ENCODE peak calls at places on chromosomes 4 and X, in four cellular contexts. K is kidney, Z is K562, W is neural progenitor cell. V is an unnamed sample.

GRCh38 chr4:128757712-128758111 is 51.8 kb upstream of the JADE1 start:
- DNase-seq in Z (no peak), W (peak; percentile 53), K (no peak), V (no peak)

GRCh38 chrX:84046403-84046984 is 141.5 kb downstream of the RPS6KA6 start:
- DNase-seq in W (peak; percentile 15), K (no peak), Z (peak; percentile 4), V (peak; percentile 8)

GRCh38 chr4:70544279-70544870 is 26.0 kb downstream of the AMTN start:
- DNase-seq in K (no peak), Z (peak; percentile 11), W (peak; percentile 52), V (no peak)

GRCh38 chr4:105196523-105197145 is 50.0 kb downstream of the TET2 start:
- DNase-seq in K (no peak), Z (no peak), W (no peak), V (no peak)

GRCh38 chr4:101187837-101188236 is 159.5 kb downstream of the PPP3CA start:
- DNase-seq in W (no peak), K (no peak), Z (no peak), V (no peak)

GRCh38 chr4:163592207-163592606 is 97.7 kb downstream of the TMA16 start:
- DNase-seq in K (no peak), Z (no peak), W (no peak), V (no peak)

GRCh38 chrX:133666256-133666655 is 251.0 kb upstream of the GPC4 start:
- DNase-seq in W (no peak), Z (no peak), K (no peak), V (no peak)

GRCh38 chr4:6112606-6113290 is 87.6 kb downstream of the JAKMIP1 start:
- DNase-seq in W (no peak), Z (no peak), K (no peak), V (no peak)

GRCh38 chr4:48261288-48261687 is 8.3 kb downstream of the TEC start:
- DNase-seq in W (no peak), Z (no peak), K (no peak), V (no peak)

GRCh38 chrX:35339796-35340195 is 397.2 kb downstream of the FAM47B start:
- DNase-seq in K (no peak), W (no peak), Z (no peak), V (no peak)

GRCh38 chr4:158538176-158538575 is 16.5 kb downstream of the RXFP1 start:
- DNase-seq in K (no peak), W (no peak), Z (no peak), V (no peak)

GRCh38 chr4:121189811-121190210 is 25.7 kb upstream of the TNIP3 start:
- DNase-seq in Z (no peak), K (no peak), W (no peak), V (peak; percentile 23)

GRCh38 chr4:99033956-99034355 is 38.4 kb downstream of the METAP1 start:
- DNase-seq in Z (no peak), K (no peak), W (no peak), V (no peak)

GRCh38 chr4:32010221-32010620 is 1290.1 kb downstream of the PCDH7 start:
- DNase-seq in K (no peak), Z (no peak), W (no peak), V (no peak)

GRCh38 chrX:56600141-56600540 is 36.7 kb downstream of the UBQLN2 start:
- DNase-seq in K (no peak), W (no peak), Z (no peak), V (no peak)

GRCh38 chr4:148984951-148985350 is 542.7 kb upstream of the NR3C2 start:
- DNase-seq in W (no peak), K (no peak), Z (no peak), V (no peak)

GRCh38 chrX:112081781-112082482 is 644 bp downstream of the TRPC5 start:
- DNase-seq in K (no peak), Z (no peak), W (peak; percentile 67), V (no peak)

GRCh38 chrX:17814557-17814956 is 46.5 kb downstream of the RAI2 start:
- DNase-seq in Z (no peak), K (no peak), W (no peak), V (no peak)

GRCh38 chr4:142812091-142812490 is 34.0 kb downstream of the INPP4B start:
- DNase-seq in W (no peak), Z (no peak), K (no peak), V (no peak)

GRCh38 chr4:7524064-7524682 is 89.4 kb upstream of the PSAPL1 start:
- DNase-seq in Z (no peak), K (no peak), W (no peak), V (no peak)

GRCh38 chr4:16155503-16156169 is 70.6 kb downstream of the TAPT1 start:
- DNase-seq in Z (no peak), W (no peak), K (no peak), V (no peak)

GRCh38 chrX:50161143-50161542 is 39.7 kb downstream of the AKAP4 start:
- DNase-seq in W (no peak), Z (no peak), K (no peak), V (no peak)

GRCh38 chr4:896630-897029 is 35.5 kb downstream of the GAK start:
- DNase-seq in K (peak; percentile 53), Z (no peak), W (no peak), V (no peak)

GRCh38 chr4:158033416-158033863 is 139.4 kb downstream of the GASK1B start:
- DNase-seq in W (no peak), K (no peak), Z (no peak), V (no peak)

GRCh38 chr4:156496797-156497196 is 474.8 kb downstream of the PDGFC start:
- DNase-seq in K (no peak), W (no peak), Z (no peak), V (no peak)

GRCh38 chrX:96841325-96841724 is 42.4 kb upstream of the RPA4 start:
- DNase-seq in W (no peak), K (no peak), Z (no peak), V (no peak)

GRCh38 chrX:96834137-96834536 is 49.6 kb upstream of the RPA4 start:
- DNase-seq in K (no peak), W (no peak), Z (no peak), V (no peak)

GRCh38 chrX:96835660-96836289 is 47.9 kb upstream of the RPA4 start:
- DNase-seq in K (no peak), Z (no peak), W (no peak), V (peak; percentile 59)

GRCh38 chrX:96833333-96833732 is 50.4 kb upstream of the RPA4 start:
- DNase-seq in W (no peak), Z (no peak), K (no peak), V (no peak)

GRCh38 chrX:96837808-96838207 is 45.9 kb upstream of the RPA4 start:
- DNase-seq in K (no peak), W (no peak), Z (no peak), V (no peak)
- H3K4me3 ChIP-seq in K (no peak overlapping the region), W (no peak overlapping the region), Z (no peak overlapping the region), V (peak overlapping the region; percentile 7)

GRCh38 chrX:36364262-36364661 is 444.7 kb downstream of the CFAP47 start:
- DNase-seq in Z (no peak), K (no peak), W (no peak), V (no peak)
- TF ChIP-seq CTCF in Z (no peak), K (no peak), W (no peak), V (no peak)

GRCh38 chr4:186707996-186708395 is 15.7 kb downstream of the FAT1 start:
- DNase-seq in K (no peak), W (no peak), Z (no peak), V (no peak)
- H3K36me3 ChIP-seq in K (peaks cover 21% of the 10 kb centered on the region), W (peaks cover 12% of the 10 kb centered on the region), Z (peaks cover 32% of the 10 kb centered on the region), V (no peaks in the 10 kb centered on the region)

GRCh38 chr4:184216436-184217004 is 1.2 kb downstream of the ENPP6 start:
- DNase-seq in Z (no peak), K (no peak), W (no peak), V (no peak)

GRCh38 chr4:184217569-184218131 is at the start of gene ENPP6:
- DNase-seq in Z (no peak), K (no peak), W (no peak), V (no peak)

GRCh38 chr4:184215709-184216328 is 1.9 kb downstream of the ENPP6 start:
- DNase-seq in K (no peak), Z (no peak), W (no peak), V (no peak)
- H3K4me3 ChIP-seq in K (peak overlapping the region; percentile 67), Z (no peak overlapping the region), W (no peak overlapping the region), V (no peak overlapping the region)

GRCh38 chr4:182093431-182093831 is 149.8 kb upstream of the TENM3 start:
- DNase-seq in W (no peak), Z (no peak), K (no peak), V (peak; percentile 6)
- TF ChIP-seq CTCF in W (no peak), Z (no peak), K (no peak), V (no peak)

GRCh38 chr4:26943391-26943790 is 82.8 kb downstream of the STIM2 start:
- DNase-seq in W (no peak), K (no peak), Z (no peak), V (no peak)

GRCh38 chr4:26945794-26946193 is 85.2 kb downstream of the STIM2 start:
- DNase-seq in Z (no peak), W (no peak), K (no peak), V (no peak)

GRCh38 chr4:26938516-26938915 is 77.9 kb downstream of the STIM2 start:
- DNase-seq in W (no peak), K (no peak), Z (no peak), V (no peak)

GRCh38 chr4:26937567-26937966 is 76.9 kb downstream of the STIM2 start:
- DNase-seq in W (no peak), K (no peak), Z (peak; percentile 13), V (no peak)

GRCh38 chr4:26941951-26942350 is 81.3 kb downstream of the STIM2 start:
- DNase-seq in Z (no peak), W (no peak), K (no peak), V (no peak)
- H3K36me3 ChIP-seq in Z (no peaks in the 10 kb centered on the region), W (no peaks in the 10 kb centered on the region), K (no peaks in the 10 kb centered on the region), V (no peaks in the 10 kb centered on the region)

GRCh38 chr4:153398713-153399112 is 54.2 kb downstream of the MND1 start:
- DNase-seq in Z (no peak), K (no peak), W (no peak), V (no peak)

GRCh38 chr4:153399358-153399757 is 54.9 kb downstream of the MND1 start:
- DNase-seq in K (no peak), W (no peak), Z (no peak), V (no peak)

GRCh38 chr4:153393397-153393796 is 48.9 kb downstream of the MND1 start:
- DNase-seq in Z (no peak), W (no peak), K (no peak), V (no peak)

DNA sequence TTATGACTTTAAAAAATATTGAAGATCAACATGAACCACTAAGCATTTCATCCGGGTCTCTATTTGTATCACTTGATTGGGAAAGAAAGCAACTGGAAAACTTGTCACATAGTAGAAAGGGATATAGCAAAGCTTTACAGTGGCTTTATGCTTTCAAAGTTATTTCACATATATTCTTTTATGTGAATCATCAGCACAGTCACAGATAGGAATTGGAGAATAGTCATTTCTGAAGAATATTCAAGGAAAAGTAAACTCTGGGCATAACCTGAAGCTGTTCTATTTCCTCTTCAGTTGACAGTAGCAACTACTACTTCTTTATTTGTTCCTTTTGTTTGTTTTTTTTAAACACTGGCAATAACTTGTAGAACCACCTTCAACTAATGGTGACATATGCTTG is 50.5 kb downstream of the MND1 start:
- DNase-seq in Z (no peak), K (no peak), W (no peak), V (no peak)
- H3K4me3 ChIP-seq in Z (no peak overlapping the region), K (no peak overlapping the region), W (no peak overlapping the region), V (no peak overlapping the region)

GRCh38 chrX:46386511-46386910 is 158.7 kb downstream of the ZNF674 start:
- DNase-seq in K (no peak), W (no peak), Z (no peak), V (no peak)
- TF ChIP-seq CTCF in K (no peak), W (peak; percentile 22), Z (peak; percentile 34), V (peak; percentile 43)

V was measured in GM06990.